ENCODE peak calls at places on chromosomes 6 and 20, in eight cellular contexts. U is tibial nerve, N is adrenal gland, S is fibroblast of lung, O is neural progenitor cell, A is H1, J is heart right ventricle, F is PC-9. Q is an unnamed sample. For H3K36me3, the result is how much of the 10 kb centered on the place peaks cover.

GRCh38 chr6:168678177-168678576 is 237.2 kb downstream of the SMOC2 start:
- DNase-seq in U (no peak), N (no peak), S (no peak), O (no peak), A (no peak), J (no peak), F (peak), Q (no peak)

GRCh38 chr6:29112135-29112534 is 4.3 kb downstream of the OR2J3 start:
- DNase-seq in U (no peak), N (no peak), S (no peak), O (no peak), A (no peak), J (no peak), F (no peak), Q (no peak)

GRCh38 chr20:50508171-50508761 is 1.9 kb upstream of the PTPN1 start:
- DNase-seq in U (no peak), N (no peak), S (peak), O (peak), A (no peak), J (no peak), F (no peak), Q (no peak)

GRCh38 chr6:169069361-169069760 is 184.3 kb downstream of the THBS2 start:
- DNase-seq in U (no peak), N (no peak), S (peak), O (no peak), A (no peak), J (no peak), F (no peak), Q (no peak)

GRCh38 chr6:5728726-5729434 is 277.8 kb downstream of the NRN1 start:
- DNase-seq in U (no peak), N (no peak), S (peak), O (no peak), A (no peak), J (no peak), F (no peak), Q (no peak)

GRCh38 chr6:41894366-41895299 is 542 bp downstream of the USP49 start:
- DNase-seq in U (no peak), N (no peak), S (peak), O (peak), A (no peak), J (no peak), F (no peak), Q (no peak)

GRCh38 chr6:7215798-7216231 is 97.2 kb downstream of the SSR1 start:
- DNase-seq in U (no peak), N (no peak), S (no peak), O (no peak), A (no peak), J (no peak), F (no peak), Q (no peak)

GRCh38 chr6:75180864-75181263 is 25.0 kb downstream of the COL12A1 start:
- DNase-seq in U (no peak), N (no peak), S (no peak), O (no peak), A (no peak), J (no peak), F (no peak), Q (no peak)

GRCh38 chr20:5000263-5001173 is 792 bp downstream of the SLC23A2 start:
- DNase-seq in U (peak), N (peak), S (no peak), O (peak), A (no peak), J (peak), F (no peak), Q (peak)

GRCh38 chr6:140441256-140441655 is 1066.8 kb upstream of the CITED2 start:
- DNase-seq in U (peak), N (peak), S (peak), O (peak), A (no peak), J (peak), F (no peak), Q (peak)

GRCh38 chr6:129568015-129568414 is 142.0 kb downstream of the ARHGAP18 start:
- DNase-seq in U (no peak), N (no peak), S (no peak), O (no peak), A (no peak), J (no peak), F (no peak), Q (no peak)

GRCh38 chr6:27178860-27179259 is 68.6 kb upstream of the PRSS16 start:
- DNase-seq in U (no peak), N (no peak), S (no peak), O (peak), A (no peak), J (no peak), F (no peak), Q (no peak)

GRCh38 chr6:34560366-34561226 is 4.5 kb upstream of the SPDEF start:
- DNase-seq in U (no peak), N (no peak), S (peak), O (no peak), A (no peak), J (no peak), F (peak), Q (peak)

GRCh38 chr6:3403244-3404154 is 53.4 kb downstream of the SLC22A23 start:
- DNase-seq in U (no peak), N (no peak), S (no peak), O (no peak), A (no peak), J (no peak), F (peak), Q (no peak)

GRCh38 chr6:149147191-149147590 is 170.3 kb upstream of the TAB2 start:
- DNase-seq in U (no peak), N (no peak), S (no peak), O (no peak), A (no peak), J (no peak), F (no peak), Q (no peak)

GRCh38 chr6:140744648-140745320 is 1370.3 kb upstream of the CITED2 start:
- DNase-seq in U (no peak), N (peak), S (peak), O (no peak), A (no peak), J (no peak), F (peak), Q (no peak)

GRCh38 chr20:16580596-16580995 is 7.3 kb upstream of the KIF16B start:
- DNase-seq in U (no peak), N (no peak), S (no peak), O (no peak), A (no peak), J (no peak), F (no peak), Q (no peak)

GRCh38 chr6:74177496-74177895 is 481.5 kb downstream of the CD109 start:
- DNase-seq in U (no peak), N (no peak), S (no peak), O (no peak), A (no peak), J (no peak), F (no peak), Q (no peak)

GRCh38 chr6:27139753-27140522 is 107.6 kb upstream of the PRSS16 start:
- DNase-seq in U (no peak), N (no peak), S (peak), O (no peak), A (no peak), J (no peak), F (no peak), Q (no peak)

GRCh38 chr6:50128420-50129005 is 78.8 kb upstream of the DEFB112 start:
- DNase-seq in U (no peak), N (no peak), S (peak), O (peak), A (no peak), J (no peak), F (no peak), Q (no peak)

GRCh38 chr6:109793015-109793414 is 101.9 kb downstream of the FIG4 start:
- DNase-seq in U (no peak), N (no peak), S (no peak), O (no peak), A (no peak), J (no peak), F (no peak), Q (no peak)

GRCh38 chr20:62936996-62937352 is 973 bp upstream of the GID8 start:
- DNase-seq in U (no peak), N (peak), S (peak), O (no peak), A (no peak), J (no peak), F (peak), Q (no peak)

GRCh38 chr20:51184289-51184688 is 161.4 kb upstream of the KCNG1 start:
- DNase-seq in U (no peak), N (no peak), S (peak), O (peak), A (no peak), J (no peak), F (no peak), Q (no peak)

GRCh38 chr20:47529840-47530239 is 28.2 kb downstream of the NCOA3 start:
- DNase-seq in U (no peak), N (no peak), S (no peak), O (no peak), A (no peak), J (no peak), F (no peak), Q (no peak)

GRCh38 chr20:7302256-7302655 is 534.8 kb downstream of the BMP2 start:
- DNase-seq in U (no peak), N (no peak), S (no peak), O (peak), A (no peak), J (no peak), F (no peak), Q (no peak)

GRCh38 chr20:47220161-47220582 is 136.3 kb downstream of the ZMYND8 start:
- DNase-seq in U (no peak), N (peak), S (no peak), O (peak), A (no peak), J (peak), F (no peak), Q (no peak)

GRCh38 chr6:69861986-69862385 is 4.4 kb upstream of the COL19A1 start:
- DNase-seq in U (no peak), N (no peak), S (peak), O (no peak), A (no peak), J (no peak), F (no peak), Q (no peak)

GRCh38 chr20:13863244-13863643 is 78.4 kb downstream of the NDUFAF5 start:
- DNase-seq in U (no peak), N (no peak), S (no peak), O (no peak), A (no peak), J (no peak), F (no peak), Q (no peak)

GRCh38 chr6:133983099-133983939 is 30.3 kb downstream of the TBPL1 start:
- DNase-seq in U (no peak), N (peak), S (peak), O (peak), A (no peak), J (no peak), F (peak), Q (no peak)

GRCh38 chr6:144150673-144151009 is 324 bp downstream of the STX11 start:
- DNase-seq in U (no peak), N (peak), S (peak), O (peak), A (peak), J (peak), F (no peak), Q (no peak)

GRCh38 chr20:11451793-11452291 is 465.9 kb upstream of the BTBD3 start:
- DNase-seq in U (no peak), N (no peak), S (peak), O (peak), A (no peak), J (no peak), F (no peak), Q (no peak)

GRCh38 chr20:54454982-54455381 is 20.4 kb upstream of the DOK5 start:
- DNase-seq in U (no peak), N (no peak), S (no peak), O (no peak), A (no peak), J (no peak), F (no peak), Q (no peak)

GRCh38 chr20:54458219-54458618 is 17.2 kb upstream of the DOK5 start:
- DNase-seq in U (no peak), N (no peak), S (no peak), O (no peak), A (no peak), J (no peak), F (no peak), Q (no peak)

GRCh38 chr20:54459279-54459678 is 16.1 kb upstream of the DOK5 start:
- DNase-seq in U (no peak), N (no peak), S (no peak), O (no peak), A (no peak), J (no peak), F (no peak), Q (no peak)

GRCh38 chr20:54456423-54456822 is 19.0 kb upstream of the DOK5 start:
- DNase-seq in U (no peak), N (no peak), S (no peak), O (no peak), A (no peak), J (no peak), F (peak), Q (no peak)

GRCh38 chr20:54456972-54457371 is 18.4 kb upstream of the DOK5 start:
- DNase-seq in U (no peak), N (no peak), S (no peak), O (no peak), A (no peak), J (no peak), F (no peak), Q (no peak)
- TF ChIP-seq CTCF in U (no peak), N (no peak), S (peak), O (peak), A (peak), J (peak), F (peak), Q (peak)

GRCh38 chr6:131642565-131643261 is 5.6 kb downstream of the ENPP3 start:
- DNase-seq in U (no peak), N (peak), S (no peak), O (no peak), A (no peak), J (no peak), F (no peak), Q (no peak)

GRCh38 chr6:131644921-131645320 is 7.8 kb downstream of the ENPP3 start:
- DNase-seq in U (no peak), N (no peak), S (no peak), O (no peak), A (no peak), J (no peak), F (no peak), Q (no peak)

GRCh38 chr6:131646249-131646670 is 9.2 kb downstream of the ENPP3 start:
- DNase-seq in U (no peak), N (no peak), S (no peak), O (no peak), A (no peak), J (no peak), F (no peak), Q (no peak)

GRCh38 chr6:131643262-131643631 is 6.1 kb downstream of the ENPP3 start:
- DNase-seq in U (no peak), N (peak), S (peak), O (no peak), A (no peak), J (no peak), F (no peak), Q (no peak)

DNA sequence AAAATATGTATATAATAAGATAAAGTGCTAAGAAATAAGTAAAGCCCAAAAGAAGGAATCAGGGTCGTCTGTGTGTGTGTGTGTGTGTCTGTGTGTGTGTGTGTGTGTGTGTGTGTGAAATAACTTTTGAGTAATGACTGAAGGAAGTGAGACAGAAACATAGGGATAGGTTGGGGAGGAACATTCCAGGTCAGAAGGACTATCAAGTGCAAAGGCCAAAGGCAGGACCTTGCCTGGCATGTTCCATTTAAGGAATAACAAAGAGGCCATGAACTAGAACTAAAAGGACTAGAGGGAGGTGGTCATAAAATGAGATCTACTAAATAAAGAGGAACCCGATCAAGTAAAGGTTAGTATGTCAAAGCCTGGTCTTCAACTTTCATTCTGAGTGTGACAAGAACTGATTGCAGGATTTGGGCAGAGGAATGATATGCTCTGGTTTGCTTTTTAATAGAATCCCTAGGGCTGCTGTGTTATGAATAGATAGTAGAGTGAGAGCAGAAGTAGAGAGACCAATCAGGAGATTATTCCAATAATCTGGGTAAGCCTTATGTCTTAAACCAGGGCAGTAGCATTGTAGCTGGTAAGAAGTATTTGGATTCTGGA is 6.9 kb downstream of the ENPP3 start:
- DNase-seq in U (no peak), N (no peak), S (no peak), O (no peak), A (no peak), J (no peak), F (no peak), Q (no peak)
- H3K36me3 ChIP-seq in U (under half), N (under half), S (under half), O (under half), A (under half), J (under half), F (under half), Q (under half)

GRCh38 chr20:54180931-54181330 is 7.1 kb upstream of the CYP24A1 start:
- DNase-seq in U (no peak), N (no peak), S (no peak), O (no peak), A (no peak), J (no peak), F (no peak), Q (no peak)

GRCh38 chr20:54178256-54178655 is 4.5 kb upstream of the CYP24A1 start:
- DNase-seq in U (no peak), N (no peak), S (no peak), O (no peak), A (no peak), J (no peak), F (no peak), Q (no peak)

GRCh38 chr20:54177378-54177777 is 3.6 kb upstream of the CYP24A1 start:
- DNase-seq in U (no peak), N (no peak), S (no peak), O (no peak), A (no peak), J (no peak), F (no peak), Q (no peak)

GRCh38 chr20:54176610-54177009 is 2.8 kb upstream of the CYP24A1 start:
- DNase-seq in U (no peak), N (no peak), S (peak), O (no peak), A (no peak), J (no peak), F (no peak), Q (no peak)

GRCh38 chr20:54179946-54180345 is 6.2 kb upstream of the CYP24A1 start:
- DNase-seq in U (no peak), N (no peak), S (no peak), O (no peak), A (no peak), J (no peak), F (peak), Q (no peak)
- H3K27ac ChIP-seq in U (no peak), N (no peak), S (no peak), O (no peak), A (no peak), J (no peak), F (peak), Q (no peak)

DNA sequence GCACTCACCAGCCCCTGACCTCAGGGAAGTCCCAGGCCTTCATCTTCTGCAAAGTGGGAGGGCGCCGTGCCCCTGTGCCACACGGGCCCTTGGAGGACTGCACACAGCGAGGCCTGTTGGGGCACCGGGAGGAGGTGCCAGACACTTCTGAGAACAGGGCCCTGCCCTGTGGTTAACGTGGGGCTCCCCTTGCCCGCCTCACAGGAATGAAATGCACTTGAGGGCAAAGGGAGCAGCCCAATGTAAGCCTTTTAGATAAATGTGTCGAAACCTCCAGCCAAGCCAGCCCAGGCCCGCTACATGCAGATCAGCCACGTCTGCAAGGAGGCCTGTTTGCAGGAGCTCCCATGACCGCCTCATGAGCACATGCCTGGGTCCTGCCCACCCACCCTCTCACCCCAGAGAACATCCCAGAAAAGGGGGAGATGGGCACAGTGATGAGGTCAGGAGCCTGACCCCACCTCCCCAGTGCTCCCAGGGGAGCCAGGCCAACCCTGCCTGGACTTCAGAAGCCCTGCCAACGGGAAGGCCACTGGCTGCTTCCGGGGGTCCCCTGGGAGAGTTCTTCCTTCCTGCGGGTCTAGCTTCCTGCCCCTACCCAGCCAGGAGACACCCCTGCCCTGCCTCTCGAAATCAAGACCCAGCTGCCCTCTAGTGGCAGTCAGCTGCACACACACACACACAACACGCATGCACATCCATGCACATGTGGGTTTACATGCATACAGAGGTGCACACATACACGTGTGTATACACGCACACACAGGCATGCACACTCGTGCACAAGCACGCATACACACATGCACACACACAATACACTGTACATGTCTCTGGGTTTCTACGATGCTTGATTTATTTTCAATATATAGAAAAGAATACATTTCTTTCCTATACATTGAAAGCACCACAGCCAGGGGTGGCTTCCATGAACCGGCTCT is 178.7 kb downstream of the TAF4 start:
- DNase-seq in U (no peak), N (peak), S (peak), O (peak), A (no peak), J (peak), F (no peak), Q (no peak)
- TF ChIP-seq CTCF in U (peak), N (peak), S (peak), O (peak), A (peak), J (peak), F (peak), Q (peak)

GRCh38 chr6:13295576-13295975 is 32.8 kb downstream of the TBC1D7 start:
- DNase-seq in U (no peak), N (no peak), S (no peak), O (no peak), A (no peak), J (no peak), F (no peak), Q (no peak)

GRCh38 chr6:13299909-13300308 is 28.4 kb downstream of the TBC1D7 start:
- DNase-seq in U (no peak), N (no peak), S (no peak), O (no peak), A (no peak), J (no peak), F (no peak), Q (no peak)

GRCh38 chr6:13299403-13299821 is 28.9 kb downstream of the TBC1D7 start:
- DNase-seq in U (no peak), N (no peak), S (no peak), O (no peak), A (no peak), J (no peak), F (no peak), Q (no peak)

GRCh38 chr6:13296536-13296997 is 31.8 kb downstream of the TBC1D7 start:
- DNase-seq in U (no peak), N (no peak), S (no peak), O (peak), A (no peak), J (no peak), F (no peak), Q (no peak)

GRCh38 chr6:13297391-13297790 is 30.9 kb downstream of the TBC1D7 start:
- DNase-seq in U (no peak), N (no peak), S (no peak), O (no peak), A (no peak), J (no peak), F (no peak), Q (no peak)
- H3K36me3 ChIP-seq in U (half or more), N (under half), S (under half), O (under half), A (under half), J (half or more), F (under half), Q (half or more)